ENCODE peak calls at places on chromosomes 1 and 21, in six cellular contexts. K is AG04450, B is ovary, V is caudate nucleus, Z is neural progenitor cell, H is heart left ventricle. P is an unnamed sample.

GRCh38 chr1:246801241-246802020 is 77.2 kb downstream of the SCCPDH start:
- DNase-seq in B (no peak), Z (no peak), H (no peak), V (no peak), K (no peak), P (no peak)

GRCh38 chr1:44819594-44820327 is 11.4 kb downstream of the BTBD19 start:
- DNase-seq in H (peak), V (peak), Z (peak), B (peak), K (peak), P (peak)

GRCh38 chr1:81174811-81175476 is 625.8 kb upstream of the ADGRL2 start:
- DNase-seq in H (no peak), Z (no peak), V (no peak), B (no peak), K (no peak), P (no peak)

GRCh38 chr1:103520822-103521221 is 4.7 kb upstream of the RNPC3 start:
- DNase-seq in Z (no peak), B (no peak), H (no peak), K (no peak), V (no peak), P (no peak)

GRCh38 chr1:20603473-20604464 is 14.9 kb downstream of the CDA start:
- DNase-seq in K (peak), Z (no peak), B (no peak), H (no peak), V (no peak), P (no peak)

GRCh38 chr1:59730759-59731478 is 83.8 kb upstream of the HOOK1 start:
- DNase-seq in V (no peak), H (peak), K (peak), Z (no peak), B (peak), P (no peak)

GRCh38 chr21:45442276-45442675 is 37.3 kb downstream of the COL18A1 start:
- DNase-seq in Z (no peak), K (no peak), V (no peak), B (no peak), H (peak), P (no peak)

GRCh38 chr1:21904475-21904724 is 32.7 kb downstream of the HSPG2 start:
- DNase-seq in B (no peak), Z (no peak), H (no peak), V (no peak), K (no peak), P (no peak)

GRCh38 chr1:226948996-226949395 is 8.9 kb downstream of the COQ8A start:
- DNase-seq in Z (no peak), H (no peak), B (no peak), V (no peak), K (no peak), P (no peak)

GRCh38 chr1:168465942-168466702 is 77.7 kb downstream of the XCL2 start:
- DNase-seq in H (no peak), V (no peak), Z (no peak), K (peak), B (peak), P (no peak)

GRCh38 chr21:42523211-42523610 is 9.6 kb downstream of the SLC37A1 start:
- DNase-seq in K (no peak), B (no peak), Z (no peak), H (no peak), V (no peak), P (no peak)

GRCh38 chr1:86018311-86018923 is 138.2 kb downstream of the COL24A1 start:
- DNase-seq in V (no peak), H (no peak), B (no peak), Z (peak), K (no peak), P (no peak)

GRCh38 chr1:21567241-21568005 is 58.2 kb downstream of the ALPL start:
- DNase-seq in B (no peak), H (no peak), Z (no peak), V (no peak), K (peak), P (no peak)

GRCh38 chr1:111481387-111482221 is 7.8 kb downstream of the C1orf162 start:
- DNase-seq in B (peak), K (peak), H (peak), V (peak), Z (peak), P (no peak)

GRCh38 chr1:212760126-212760823 is 31.3 kb downstream of the NSL1 start:
- DNase-seq in K (no peak), H (no peak), B (no peak), V (no peak), Z (peak), P (no peak)

GRCh38 chr1:107139833-107140702 is 771 bp upstream of the NTNG1 start:
- DNase-seq in H (peak), K (no peak), V (no peak), Z (peak), B (no peak), P (peak)

GRCh38 chr1:93450331-93450730 is 2.4 kb downstream of the FNBP1L start:
- DNase-seq in V (no peak), Z (no peak), K (no peak), H (no peak), B (no peak), P (no peak)

GRCh38 chr1:225919906-225920305 is 4.1 kb downstream of the PYCR2 start:
- DNase-seq in B (peak), Z (no peak), H (peak), K (peak), V (peak), P (peak)

GRCh38 chr1:232984577-232985425 is 34.4 kb downstream of the NTPCR start:
- DNase-seq in K (no peak), H (no peak), V (peak), B (no peak), Z (no peak), P (peak)

GRCh38 chr1:14698206-14698605 is 99.7 kb downstream of the KAZN start:
- DNase-seq in Z (no peak), B (no peak), K (no peak), V (no peak), H (no peak), P (no peak)

GRCh38 chr1:156475568-156476500 is 24.7 kb downstream of the MEF2D start:
- DNase-seq in H (peak), V (peak), B (peak), Z (no peak), K (peak), P (peak)

GRCh38 chr1:175591083-175591743 is 152.2 kb downstream of the TNR start:
- DNase-seq in H (no peak), K (no peak), V (no peak), B (no peak), Z (no peak), P (no peak)

GRCh38 chr1:110237406-110238152 is 27.5 kb downstream of the KCNC4 start:
- DNase-seq in Z (no peak), H (peak), B (no peak), K (no peak), V (peak), P (no peak)

GRCh38 chr1:212044851-212045250 is 9.3 kb downstream of the DTL start:
- DNase-seq in V (no peak), H (no peak), B (no peak), Z (peak), K (no peak), P (no peak)

GRCh38 chr1:157312270-157312812 is 174.1 kb upstream of the ETV3 start:
- DNase-seq in B (no peak), H (no peak), Z (no peak), V (no peak), K (no peak), P (no peak)

GRCh38 chr1:156706647-156707008 is 1.2 kb upstream of the CRABP2 start:
- DNase-seq in H (peak), K (no peak), Z (peak), V (no peak), B (peak), P (no peak)

GRCh38 chr1:61742620-61743431 is 546 bp downstream of the PATJ start:
- DNase-seq in K (no peak), H (peak), Z (peak), V (peak), B (peak), P (peak)
- H3K27ac ChIP-seq in K (no peak), H (peak), Z (no peak), V (peak), B (peak), P (peak)

DNA sequence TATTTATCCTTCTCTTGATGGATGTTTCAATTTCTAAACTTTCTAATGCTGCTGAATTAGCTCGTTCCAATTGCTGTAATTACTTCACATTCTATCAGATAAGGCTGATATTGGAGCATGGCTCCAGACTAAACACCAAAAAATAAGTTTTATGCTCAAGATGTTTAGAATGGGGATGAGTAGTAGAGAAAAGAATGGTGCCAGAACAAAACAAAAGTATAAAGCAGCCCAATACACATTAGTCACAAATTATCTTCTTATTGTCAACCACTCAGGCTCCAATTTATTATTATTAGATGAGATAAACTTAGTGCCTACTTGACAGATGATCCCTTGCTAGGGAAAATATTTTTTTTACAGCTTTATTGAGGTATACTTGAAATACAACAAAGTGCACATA is 21.8 kb downstream of the ATPAF1 start:
- DNase-seq in B (no peak), H (no peak), K (no peak), V (no peak), Z (no peak), P (no peak)
- H3K27ac ChIP-seq in B (no peak), H (no peak), K (no peak), V (no peak), Z (no peak), P (no peak)

DNA sequence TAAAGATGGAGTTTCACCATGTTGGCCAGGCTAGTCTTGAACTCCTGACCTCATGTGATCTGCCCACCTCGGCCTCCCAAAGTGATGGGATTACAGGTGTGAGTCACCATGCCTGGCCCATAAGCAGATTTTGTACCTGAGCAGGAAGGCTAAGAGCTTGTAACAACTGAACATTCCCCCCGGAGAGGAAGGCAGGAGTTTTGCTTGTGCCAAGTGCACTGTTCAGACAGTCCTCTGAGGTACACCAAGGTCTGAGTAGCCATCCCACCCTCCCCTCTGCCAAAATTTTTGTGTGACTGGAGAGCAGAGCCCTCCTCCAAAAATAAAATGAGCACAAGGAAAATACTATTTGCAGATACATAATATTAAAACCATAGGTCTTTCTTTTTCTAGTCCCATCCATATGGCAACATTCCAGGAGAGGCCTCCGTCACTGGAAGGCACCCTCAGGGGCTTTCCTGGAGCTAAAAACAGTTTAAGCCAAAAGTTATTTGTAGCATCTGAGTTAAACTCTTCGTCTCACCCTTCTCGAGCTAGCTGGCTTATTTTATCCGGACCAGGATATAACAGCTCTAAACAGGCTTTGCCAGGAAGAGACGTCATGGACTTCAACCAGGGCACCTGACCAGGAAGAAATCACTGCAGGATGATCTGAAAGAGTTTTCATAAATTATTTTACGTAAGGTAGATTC is 27.2 kb downstream of the CAPN2 start:
- DNase-seq in Z (no peak), V (no peak), B (no peak), K (no peak), H (no peak), P (no peak)
- H3K27ac ChIP-seq in Z (no peak), V (peak), B (no peak), K (no peak), H (peak), P (no peak)

GRCh38 chr1:76576876-76577817 is 290.1 kb upstream of the ST6GALNAC5 start:
- DNase-seq in Z (no peak), V (no peak), H (no peak), K (no peak), B (no peak), P (no peak)
- H3K27ac ChIP-seq in Z (no peak), V (no peak), H (no peak), K (no peak), B (no peak), P (no peak)

GRCh38 chr1:7784492-7785071 is 491 bp downstream of the PER3 start:
- DNase-seq in Z (peak), H (peak), V (peak), K (no peak), B (no peak), P (no peak)

GRCh38 chr1:7783826-7784491 is at the start of gene PER3:
- DNase-seq in V (peak), K (peak), Z (peak), B (peak), H (peak), P (peak)

GRCh38 chr1:7783178-7783711 is 846 bp upstream of the PER3 start:
- DNase-seq in B (peak), K (no peak), V (peak), H (peak), Z (no peak), P (peak)

GRCh38 chr1:7786785-7787184 is 2.7 kb downstream of the PER3 start:
- DNase-seq in H (no peak), K (no peak), Z (no peak), B (no peak), V (no peak), P (no peak)

GRCh38 chr1:7785108-7785507 is 1.0 kb downstream of the PER3 start:
- DNase-seq in V (no peak), Z (no peak), B (no peak), K (no peak), H (no peak), P (no peak)
- H3K27ac ChIP-seq in V (peak), Z (no peak), B (peak), K (no peak), H (peak), P (peak)

GRCh38 chr1:112513112-112513870 is 4.5 kb downstream of the WNT2B start:
- DNase-seq in H (no peak), B (peak), V (no peak), K (peak), Z (no peak), P (no peak)
- H3K27ac ChIP-seq in H (no peak), B (no peak), V (no peak), K (peak), Z (no peak), P (no peak)

GRCh38 chr1:84698151-84698651 is 7.9 kb upstream of the SSX2IP start:
- DNase-seq in H (no peak), K (peak), B (no peak), Z (no peak), V (no peak), P (no peak)
- H3K27ac ChIP-seq in H (no peak), K (peak), B (no peak), Z (no peak), V (no peak), P (no peak)

GRCh38 chr1:186497651-186498050 is 36.7 kb upstream of the PDC start:
- DNase-seq in B (no peak), V (no peak), Z (no peak), H (no peak), K (no peak), P (no peak)

GRCh38 chr1:186498071-186498470 is 37.2 kb upstream of the PDC start:
- DNase-seq in H (no peak), B (no peak), Z (no peak), K (no peak), V (no peak), P (no peak)

GRCh38 chr1:186499571-186499970 is 38.7 kb upstream of the PDC start:
- DNase-seq in H (no peak), V (no peak), K (no peak), B (no peak), Z (peak), P (no peak)

GRCh38 chr1:186500804-186501203 is 39.9 kb upstream of the PDC start:
- DNase-seq in K (no peak), V (no peak), Z (no peak), B (no peak), H (no peak), P (no peak)

DNA sequence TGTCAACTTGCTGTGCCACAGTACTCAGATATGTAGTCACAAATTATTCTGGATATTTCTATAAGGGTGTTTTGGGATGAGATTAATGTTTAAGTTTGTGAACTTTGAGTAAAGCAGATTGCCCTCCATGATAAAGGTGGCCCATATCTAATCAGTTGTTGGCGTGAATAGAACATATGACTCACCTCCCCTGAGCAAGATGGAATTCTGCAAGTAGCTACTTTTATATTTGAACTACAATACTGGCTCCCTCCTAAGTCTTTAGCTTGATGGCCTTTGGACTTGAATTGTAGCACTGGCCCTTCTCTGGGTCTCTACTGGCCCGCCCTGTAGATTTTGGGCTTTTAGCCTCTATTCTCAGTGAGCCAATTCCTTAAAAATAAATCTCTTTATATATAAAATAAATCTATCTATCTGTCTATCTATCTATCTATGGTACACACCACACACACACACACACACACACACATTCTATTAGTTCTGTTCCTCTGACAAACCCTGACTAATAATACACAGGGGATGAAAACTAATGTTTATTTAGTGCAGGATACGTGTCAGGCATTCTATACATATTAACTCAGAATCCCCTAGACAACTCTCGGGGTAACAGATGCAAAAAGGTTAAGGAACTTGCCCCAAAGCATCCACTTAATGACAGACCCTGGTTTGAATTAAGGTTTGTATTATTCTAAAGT is 37.9 kb upstream of the PDC start:
- DNase-seq in H (no peak), V (no peak), K (no peak), Z (no peak), B (no peak), P (no peak)
- H3K27ac ChIP-seq in H (no peak), V (no peak), K (no peak), Z (peak), B (no peak), P (no peak)

P was measured in substantia nigra.